ENCODE peak calls at places on chromosomes 16 and 17, in six cellular contexts. U is PC-9, W is fibroblast of lung, P is GM23338, H is neural progenitor cell, O is MM.1S. M is an unnamed sample. For H3K27me3 and H3K4me1, the result is how much of the 10 kb centered on the place peaks cover.

GRCh38 chr16:77918792-77919707 is 103.3 kb upstream of the CLEC3A start:
- DNase-seq in U (no peak), W (peak), P (no peak), H (no peak), O (no peak), M (no peak)

GRCh38 chr17:34306466-34306865 is 12.8 kb upstream of the CCL8 start:
- DNase-seq in U (no peak), W (peak), P (peak), H (peak), O (no peak), M (peak)

GRCh38 chr16:77951788-77952187 is 70.6 kb upstream of the CLEC3A start:
- DNase-seq in U (no peak), W (no peak), P (peak), H (peak), O (peak), M (peak)

GRCh38 chr17:59361916-59362810 is 30.7 kb downstream of the YPEL2 start:
- DNase-seq in U (peak), W (peak), P (no peak), H (no peak), O (peak), M (peak)

GRCh38 chr16:4381935-4382794 is 10.5 kb downstream of the VASN start:
- DNase-seq in U (no peak), W (no peak), P (peak), H (no peak), O (no peak), M (no peak)

GRCh38 chr17:74554909-74555308 is 9.0 kb upstream of the CD300C start:
- DNase-seq in U (no peak), W (no peak), P (no peak), H (no peak), O (no peak), M (no peak)

GRCh38 chr17:68455756-68456528 is 1.4 kb downstream of the WIPI1 start:
- DNase-seq in U (peak), W (peak), P (no peak), H (no peak), O (no peak), M (peak)

GRCh38 chr16:5461574-5461973 is 364.0 kb upstream of the EEF2KMT start:
- DNase-seq in U (no peak), W (no peak), P (no peak), H (no peak), O (no peak), M (no peak)

GRCh38 chr17:56786989-56787482 is 46.7 kb downstream of the C17orf67 start:
- DNase-seq in U (peak), W (peak), P (no peak), H (no peak), O (peak), M (peak)

GRCh38 chr16:35797811-35798210 is 2338.4 kb downstream of the TP53TG3F start:
- DNase-seq in U (no peak), W (no peak), P (no peak), H (no peak), O (no peak), M (no peak)

GRCh38 chr16:20308801-20309590 is 18.3 kb downstream of the GP2 start:
- DNase-seq in U (no peak), W (no peak), P (no peak), H (no peak), O (no peak), M (no peak)

GRCh38 chr16:20308266-20308665 is 19.0 kb downstream of the GP2 start:
- DNase-seq in U (no peak), W (no peak), P (no peak), H (no peak), O (no peak), M (no peak)

GRCh38 chr16:20307791-20308190 is 19.5 kb downstream of the GP2 start:
- DNase-seq in U (no peak), W (no peak), P (no peak), H (no peak), O (no peak), M (no peak)

GRCh38 chr16:20307240-20307671 is 20.1 kb downstream of the GP2 start:
- DNase-seq in U (no peak), W (no peak), P (no peak), H (no peak), O (no peak), M (no peak)

GRCh38 chr16:20306401-20306800 is 20.9 kb downstream of the GP2 start:
- DNase-seq in U (no peak), W (no peak), P (no peak), H (no peak), O (no peak), M (no peak)
- TF ChIP-seq EZH2 in U (no peak), W (no peak), P (no peak), H (no peak), O (no peak), M (no peak)

GRCh38 chr16:57365826-57366536 is 6.3 kb upstream of the CX3CL1 start:
- DNase-seq in U (no peak), W (no peak), P (no peak), H (no peak), O (no peak), M (no peak)
- H3K27me3 ChIP-seq in U (under half), W (under half), P (under half), H (under half), O (under half), M (under half)

GRCh38 chr17:75557852-75558665 is 29.5 kb upstream of the MYO15B start:
- DNase-seq in U (no peak), W (no peak), P (no peak), H (no peak), O (no peak), M (no peak)

GRCh38 chr17:75561927-75562603 is 25.5 kb upstream of the MYO15B start:
- DNase-seq in U (no peak), W (peak), P (no peak), H (no peak), O (no peak), M (peak)

GRCh38 chr17:75557075-75557851 is 30.3 kb upstream of the MYO15B start:
- DNase-seq in U (peak), W (peak), P (no peak), H (no peak), O (no peak), M (peak)

GRCh38 chr17:75559958-75560533 is 27.6 kb upstream of the MYO15B start:
- DNase-seq in U (no peak), W (no peak), P (no peak), H (no peak), O (no peak), M (no peak)

GRCh38 chr17:75558666-75559530 is 28.7 kb upstream of the MYO15B start:
- DNase-seq in U (no peak), W (no peak), P (peak), H (no peak), O (no peak), M (no peak)
- H3K4me1 ChIP-seq in U (under half), W (under half), P (under half), H (under half), O (under half), M (under half)

GRCh38 chr17:38563362-38564253 is 42.1 kb downstream of the SRCIN1 start:
- DNase-seq in U (no peak), W (no peak), P (peak), H (peak), O (no peak), M (no peak)
- TF ChIP-seq EZH2 in U (no peak), W (peak), P (peak), H (peak), O (peak), M (no peak)

DNA sequence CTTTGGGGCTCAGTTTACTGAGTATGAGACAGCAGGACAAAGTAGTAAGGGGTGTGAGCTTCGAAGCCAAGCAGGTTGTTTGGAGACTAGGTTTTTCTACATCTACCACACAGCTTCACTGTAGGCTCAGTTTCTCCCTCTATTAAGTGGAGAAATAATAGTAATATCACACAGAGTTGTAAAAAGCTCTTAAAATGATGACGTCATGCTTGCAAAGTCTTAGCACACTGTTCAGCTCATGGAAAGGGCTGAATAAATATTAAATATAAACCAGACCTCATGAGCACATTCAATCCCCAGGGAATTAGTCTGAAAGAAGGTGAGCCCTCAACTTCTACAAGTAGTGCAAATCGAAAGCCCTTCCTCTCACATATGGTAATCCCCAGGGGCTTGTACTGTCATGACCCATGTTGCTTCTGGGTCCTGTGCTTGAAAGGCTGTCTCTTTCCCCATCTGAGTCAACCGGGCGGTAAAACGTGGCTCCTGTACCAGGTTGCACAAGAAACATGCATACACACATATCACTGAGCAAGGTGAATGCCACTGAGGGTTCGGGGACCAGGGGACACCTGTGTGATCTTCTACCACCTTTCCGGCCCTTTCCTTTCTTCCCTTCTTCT is 384.4 kb downstream of the CDH13 start:
- DNase-seq in U (no peak), W (no peak), P (no peak), H (no peak), O (no peak), M (no peak)
- H3K27me3 ChIP-seq in U (under half), W (under half), P (under half), H (under half), O (under half), M (under half)

GRCh38 chr17:61816538-61816937 is 46.8 kb downstream of the BRIP1 start:
- DNase-seq in U (no peak), W (peak), P (no peak), H (no peak), O (no peak), M (no peak)

GRCh38 chr17:61818225-61818624 is 45.1 kb downstream of the BRIP1 start:
- DNase-seq in U (no peak), W (no peak), P (no peak), H (no peak), O (no peak), M (no peak)

GRCh38 chr17:61815863-61816523 is 47.3 kb downstream of the BRIP1 start:
- DNase-seq in U (no peak), W (no peak), P (peak), H (no peak), O (no peak), M (no peak)

GRCh38 chr17:61814485-61814884 is 48.8 kb downstream of the BRIP1 start:
- DNase-seq in U (no peak), W (no peak), P (no peak), H (no peak), O (no peak), M (no peak)

DNA sequence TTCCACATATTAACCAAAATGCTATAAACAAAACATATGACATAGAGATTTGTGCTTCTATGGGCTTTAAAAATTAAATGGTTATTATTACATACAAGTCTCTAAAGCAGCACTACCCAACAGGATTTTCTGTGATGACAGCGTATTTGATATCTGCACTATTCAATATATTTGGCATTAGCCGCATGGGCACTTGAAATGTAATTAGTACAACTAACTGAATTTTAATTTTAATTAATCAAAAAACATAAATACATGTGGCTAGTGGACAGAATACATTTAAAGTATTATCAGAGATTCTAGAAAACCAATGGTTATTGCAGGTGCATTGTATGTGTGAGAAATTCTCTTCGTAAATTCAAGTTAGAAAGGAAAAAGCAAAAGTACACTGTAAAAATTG is 45.9 kb downstream of the BRIP1 start:
- DNase-seq in U (no peak), W (no peak), P (no peak), H (no peak), O (no peak), M (no peak)
- H3K4me1 ChIP-seq in U (under half), W (under half), P (under half), H (under half), O (under half), M (under half)

M was measured in PC-3.